ENCODE peak calls at places on chromosomes 11 and 22, in eight cellular contexts. T is stomach, K is GM12878, W is tibial nerve, N is A549, F is K562, C is suprapubic skin, P is ovary. X is an unnamed sample.

GRCh38 chr11:93652161-93652597 is 9.3 kb upstream of the CEP295 start:
- DNase-seq in T (no peak), K (no peak), W (no peak), N (peak; percentile 38), F (peak; percentile 36), C (no peak), P (no peak), X (no peak)

GRCh38 chr11:102120006-102120405 is 9.8 kb downstream of the YAP1 start:
- DNase-seq in T (no peak), K (no peak), W (no peak), N (peak; percentile 83), F (no peak), C (no peak), P (no peak), X (no peak)

GRCh38 chr11:113173023-113173594 is 141.3 kb upstream of the TTC12 start:
- DNase-seq in T (no peak), K (no peak), W (no peak), N (no peak), F (no peak), C (no peak), P (no peak), X (no peak)

GRCh38 chr11:16194566-16194965 is 161.8 kb downstream of the SOX6 start:
- DNase-seq in T (no peak), K (no peak), W (peak; percentile 12), N (no peak), F (no peak), C (no peak), P (no peak), X (no peak)

GRCh38 chr22:25623310-25623734 is 58.8 kb downstream of the GRK3 start:
- DNase-seq in T (no peak), K (peak; percentile 93), W (no peak), N (no peak), F (no peak), C (no peak), P (no peak), X (no peak)

GRCh38 chr11:72781313-72782080 is 12.3 kb downstream of the STARD10 start:
- DNase-seq in T (peak; percentile 65), K (no peak), W (no peak), N (no peak), F (peak; percentile 86), C (no peak), P (peak; percentile 44), X (peak; percentile 64)

GRCh38 chr11:86740628-86741488 is 59.5 kb upstream of the PRSS23 start:
- DNase-seq in T (no peak), K (no peak), W (peak; percentile 14), N (peak; percentile 95), F (peak; percentile 27), C (no peak), P (peak; percentile 43), X (peak; percentile 32)

GRCh38 chr11:78595431-78596130 is 20.9 kb upstream of the NARS2 start:
- DNase-seq in T (no peak), K (no peak), W (no peak), N (no peak), F (no peak), C (no peak), P (no peak), X (no peak)

GRCh38 chr11:93645938-93646337 is 15.5 kb upstream of the CEP295 start:
- DNase-seq in T (no peak), K (no peak), W (no peak), N (no peak), F (no peak), C (no peak), P (no peak), X (no peak)

GRCh38 chr22:38867496-38868285 is 4.3 kb downstream of the CBX6 start:
- DNase-seq in T (no peak), K (no peak), W (no peak), N (no peak), F (no peak), C (peak; percentile 71), P (no peak), X (no peak)

GRCh38 chr11:111735262-111736116 is 30.7 kb downstream of the PPP2R1B start:
- DNase-seq in T (peak; percentile 54), K (no peak), W (peak; percentile 62), N (peak; percentile 56), F (no peak), C (peak; percentile 92), P (peak; percentile 84), X (peak; percentile 63)

GRCh38 chr11:6703247-6704063 is 20.3 kb upstream of the MRPL17 start:
- DNase-seq in T (peak; percentile 42), K (no peak), W (no peak), N (peak; percentile 58), F (peak; percentile 20), C (no peak), P (no peak), X (peak; percentile 19)

GRCh38 chr11:126084608-126084912 is 21.9 kb upstream of the CDON start:
- DNase-seq in T (no peak), K (no peak), W (no peak), N (no peak), F (no peak), C (no peak), P (no peak), X (no peak)

GRCh38 chr11:131404010-131404409 is 33.6 kb downstream of the NTM start:
- DNase-seq in T (no peak), K (no peak), W (no peak), N (no peak), F (no peak), C (no peak), P (no peak), X (no peak)

GRCh38 chr11:91373497-91373896 is 851.1 kb upstream of the FAT3 start:
- DNase-seq in T (no peak), K (no peak), W (no peak), N (peak; percentile 33), F (no peak), C (no peak), P (no peak), X (no peak)

GRCh38 chr11:76636826-76637460 is 33.6 kb downstream of the LRRC32 start:
- DNase-seq in T (no peak), K (no peak), W (no peak), N (no peak), F (no peak), C (no peak), P (no peak), X (no peak)

DNA sequence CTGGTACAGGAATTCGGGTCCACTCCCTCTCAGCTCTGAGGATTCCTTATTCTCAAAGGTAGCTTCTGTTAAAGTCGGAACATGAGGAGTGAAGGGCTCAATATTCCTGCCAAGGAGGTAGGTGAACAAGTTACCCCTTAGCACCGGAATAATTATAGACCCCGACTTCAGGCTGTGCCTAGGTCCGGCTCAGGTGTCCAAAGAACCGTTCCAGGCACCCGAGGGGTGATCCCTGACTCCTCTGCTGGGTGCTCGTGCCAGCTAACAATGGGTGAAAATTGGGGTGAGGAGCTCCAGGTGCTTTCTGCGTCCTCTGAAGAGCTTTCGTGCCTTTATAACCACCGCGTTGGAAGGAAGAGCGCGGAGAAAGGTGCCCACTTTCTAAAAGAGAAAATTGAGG is 445 bp downstream of the CYB561A3 start:
- DNase-seq in T (no peak), K (no peak), W (no peak), N (no peak), F (no peak), C (no peak), P (no peak), X (no peak)
- TF ChIP-seq EP300 in T (no peak), K (no peak), W (no peak), N (no peak), F (no peak), C (no peak), P (no peak), X (no peak)

GRCh38 chr11:1922411-1923113 is 3.1 kb downstream of the TNNT3 start:
- DNase-seq in T (no peak), K (no peak), W (no peak), N (no peak), F (no peak), C (no peak), P (no peak), X (no peak)
- TF ChIP-seq EP300 in T (no peak), K (no peak), W (no peak), N (no peak), F (no peak), C (no peak), P (no peak), X (no peak)

GRCh38 chr11:132803436-132803835 is 728.9 kb downstream of the OPCML start:
- DNase-seq in T (no peak), K (no peak), W (no peak), N (no peak), F (no peak), C (no peak), P (no peak), X (no peak)

GRCh38 chr11:132802932-132803331 is 729.4 kb downstream of the OPCML start:
- DNase-seq in T (no peak), K (no peak), W (no peak), N (no peak), F (no peak), C (no peak), P (no peak), X (no peak)

GRCh38 chr11:132804258-132804657 is 728.0 kb downstream of the OPCML start:
- DNase-seq in T (no peak), K (no peak), W (no peak), N (no peak), F (no peak), C (no peak), P (no peak), X (no peak)
- TF ChIP-seq EP300 in T (no peak), K (no peak), W (no peak), N (no peak), F (no peak), C (no peak), P (no peak), X (no peak)

GRCh38 chr11:60310407-60310998 is 16.6 kb upstream of the MS4A6E start:
- DNase-seq in T (no peak), K (peak; percentile 64), W (peak; percentile 17), N (no peak), F (no peak), C (no peak), P (no peak), X (peak; percentile 27)

GRCh38 chr11:60301178-60301577 is 20.7 kb downstream of the MS4A4A start:
- DNase-seq in T (no peak), K (no peak), W (no peak), N (no peak), F (no peak), C (no peak), P (no peak), X (no peak)

GRCh38 chr11:60303661-60304060 is 23.2 kb downstream of the MS4A4A start:
- DNase-seq in T (no peak), K (no peak), W (no peak), N (no peak), F (no peak), C (no peak), P (no peak), X (no peak)

GRCh38 chr11:60307507-60308195 is 19.4 kb upstream of the MS4A6E start:
- DNase-seq in T (no peak), K (no peak), W (no peak), N (no peak), F (no peak), C (no peak), P (no peak), X (no peak)

DNA sequence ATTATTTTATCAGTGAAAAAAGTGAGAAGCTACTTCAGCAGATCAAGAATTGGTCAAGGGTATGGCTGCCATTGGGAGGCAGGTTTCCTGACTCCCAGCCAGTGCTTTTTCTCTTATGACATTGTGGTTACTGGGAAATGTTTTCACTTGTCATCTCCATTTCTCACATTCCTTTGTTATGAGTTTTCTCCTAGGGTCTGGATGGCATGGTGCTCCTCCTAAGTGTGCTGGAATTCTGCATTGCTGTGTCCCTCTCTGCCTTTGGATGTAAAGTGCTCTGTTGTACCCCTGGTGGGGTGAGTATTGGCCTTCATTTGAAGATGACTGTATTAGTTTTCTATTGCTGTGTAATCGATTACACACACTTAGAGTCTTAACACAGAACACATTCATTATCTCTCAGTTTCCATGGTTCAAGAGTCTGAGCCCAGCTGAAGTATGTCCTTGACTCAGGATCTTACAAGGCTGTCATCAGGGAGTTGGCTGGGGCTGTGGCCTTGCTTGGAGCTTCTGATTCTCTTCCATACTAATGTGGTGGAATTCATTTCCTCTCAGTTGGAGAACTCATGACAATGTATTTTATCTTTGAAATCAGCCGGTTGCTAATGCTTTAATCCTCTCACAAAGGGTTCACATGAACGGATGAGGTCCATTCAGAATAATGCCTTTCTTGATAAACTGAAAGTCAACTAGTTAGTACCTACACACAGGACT is 21.0 kb upstream of the MS4A6E start:
- DNase-seq in T (no peak), K (no peak), W (no peak), N (no peak), F (no peak), C (no peak), P (no peak), X (no peak)
- TF ChIP-seq EP300 in T (no peak), K (no peak), W (no peak), N (no peak), F (no peak), C (no peak), P (no peak), X (no peak)